ENCODE peak calls at places on chromosomes 4 and X, in ten cellular contexts. H is coronary artery; U is AG10803; N is Caco-2; G is activated CD8-positive, alpha-beta T cell treated with anti-CD3 and anti-CD28 coated beads for 36 hours; X is adrenal gland; S is tibial artery; T is choroid plexus epithelial cell; D is A549; Q is suprapubic skin. R is an unnamed sample.

GRCh38 chr4:79288185-79288584 is 37.7 kb downstream of the NAA11 start:
- DNase-seq in H (no peak), U (no peak), N (no peak), G (no peak), X (no peak), S (no peak), T (no peak), D (no peak), Q (no peak), R (no peak)

GRCh38 chr4:72320185-72320948 is 248.7 kb downstream of the ADAMTS3 start:
- DNase-seq in H (no peak), U (no peak), N (no peak), G (no peak), X (no peak), S (no peak), T (no peak), D (no peak), Q (no peak), R (no peak)

GRCh38 chr4:16129336-16129735 is 45.5 kb upstream of the PROM1 start:
- DNase-seq in H (no peak), U (no peak), N (peak; percentile 80), G (no peak), X (no peak), S (no peak), T (peak; percentile 10), D (no peak), Q (no peak), R (no peak)

GRCh38 chrX:117969782-117970181 is 146.8 kb downstream of the KLHL13 start:
- DNase-seq in H (no peak), U (no peak), N (no peak), G (no peak), X (no peak), S (no peak), T (no peak), D (no peak), Q (no peak), R (no peak)

GRCh38 chrX:47941423-47941822 is 62.4 kb downstream of the ZNF182 start:
- DNase-seq in H (no peak), U (no peak), N (no peak), G (no peak), X (no peak), S (no peak), T (no peak), D (no peak), Q (no peak), R (no peak)

GRCh38 chrX:120561634-120562568 is 1.1 kb upstream of the CUL4B start:
- DNase-seq in H (no peak), U (no peak), N (no peak), G (no peak), X (no peak), S (no peak), T (no peak), D (no peak), Q (no peak), R (no peak)

GRCh38 chr4:15778742-15779231 is 659 bp downstream of the CD38 start:
- DNase-seq in H (no peak), U (no peak), N (no peak), G (peak; percentile 84), X (no peak), S (peak; percentile 31), T (peak; percentile 45), D (peak; percentile 13), Q (no peak), R (no peak)

GRCh38 chrX:129843209-129843458 is 552 bp downstream of the ZDHHC9 start:
- DNase-seq in H (peak; percentile 74), U (no peak), N (peak; percentile 34), G (no peak), X (no peak), S (no peak), T (no peak), D (no peak), Q (no peak), R (no peak)

GRCh38 chr4:183355405-183355804 is 33.2 kb upstream of the CLDN24 start:
- DNase-seq in H (no peak), U (peak; percentile 61), N (no peak), G (no peak), X (peak; percentile 52), S (no peak), T (no peak), D (no peak), Q (no peak), R (no peak)

GRCh38 chr4:122978109-122978508 is 55.7 kb upstream of the NUDT6 start:
- DNase-seq in H (no peak), U (no peak), N (no peak), G (no peak), X (no peak), S (no peak), T (no peak), D (no peak), Q (no peak), R (no peak)

GRCh38 chr4:168636506-168637176 is 139.8 kb downstream of the PALLD start:
- DNase-seq in H (no peak), U (peak; percentile 84), N (no peak), G (no peak), X (no peak), S (no peak), T (peak; percentile 83), D (no peak), Q (no peak), R (no peak)

GRCh38 chrX:102840871-102841705 is 96.0 kb upstream of the RAB40AL start:
- DNase-seq in H (no peak), U (peak; percentile 5), N (no peak), G (no peak), X (no peak), S (no peak), T (peak; percentile 31), D (no peak), Q (no peak), R (no peak)

GRCh38 chr4:128130621-128131020 is 69.5 kb downstream of the LARP1B start:
- DNase-seq in H (no peak), U (no peak), N (no peak), G (no peak), X (no peak), S (no peak), T (peak; percentile 19), D (no peak), Q (no peak), R (no peak)

GRCh38 chrX:38061335-38061734 is 55.0 kb downstream of the SYTL5 start:
- DNase-seq in H (no peak), U (peak; percentile 10), N (no peak), G (no peak), X (no peak), S (no peak), T (no peak), D (no peak), Q (no peak), R (no peak)

GRCh38 chr4:138392751-138393308 is 150.7 kb upstream of the SLC7A11 start:
- DNase-seq in H (no peak), U (peak; percentile 6), N (no peak), G (no peak), X (no peak), S (no peak), T (no peak), D (no peak), Q (no peak), R (no peak)

GRCh38 chr4:78923459-78924312 is 15.6 kb downstream of the PAQR3 start:
- DNase-seq in H (no peak), U (no peak), N (no peak), G (no peak), X (no peak), S (no peak), T (peak; percentile 20), D (no peak), Q (no peak), R (no peak)

GRCh38 chr4:158042591-158043030 is 130.2 kb downstream of the GASK1B start:
- DNase-seq in H (no peak), U (peak; percentile 92), N (no peak), G (no peak), X (no peak), S (no peak), T (peak; percentile 71), D (no peak), Q (no peak), R (no peak)

DNA sequence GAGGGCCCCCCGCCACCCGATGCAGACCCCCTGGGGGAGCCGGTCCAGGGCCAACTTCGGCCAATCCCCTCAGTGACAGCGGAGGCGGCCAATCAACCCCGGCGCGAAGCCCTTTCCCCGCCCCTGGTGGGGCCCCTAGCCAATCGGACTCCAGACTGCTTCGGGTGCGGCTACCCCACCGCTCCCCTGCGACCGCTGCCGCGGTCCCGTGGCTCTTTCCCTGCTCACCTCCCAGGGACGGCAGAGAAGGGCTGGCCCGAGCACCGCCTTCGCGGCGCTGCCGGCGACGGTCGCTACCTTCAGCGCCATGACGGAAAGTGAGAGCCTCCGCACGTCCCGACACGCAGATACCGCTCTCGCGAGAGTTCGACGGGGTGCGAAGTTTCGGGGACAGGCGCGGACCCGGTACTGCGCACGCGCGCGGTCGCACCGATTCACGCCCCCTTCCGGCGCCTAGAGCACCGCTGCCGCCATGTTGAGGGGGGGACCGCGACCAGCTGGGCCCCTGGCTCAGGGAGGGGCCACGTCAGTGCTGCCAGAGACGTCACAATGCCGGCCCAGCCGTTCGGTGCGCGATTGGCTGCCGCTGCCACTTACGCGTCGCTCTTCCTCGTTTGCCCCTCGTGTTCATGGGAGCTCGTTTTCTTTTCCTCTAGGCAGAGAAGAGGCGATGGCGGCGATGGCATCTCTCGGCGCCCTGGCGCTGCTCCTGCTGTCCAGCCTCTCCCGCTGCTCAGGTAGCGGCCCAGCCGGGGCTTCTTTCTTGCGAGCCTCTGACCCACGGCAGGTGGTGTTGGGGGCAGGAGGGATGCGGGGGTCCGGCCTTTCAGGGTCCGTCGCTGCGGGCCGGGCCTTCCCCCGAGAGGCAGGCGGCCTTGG is at the start of the genes IDH3G and SSR4:
- DNase-seq in H (peak; percentile 95), U (peak; percentile 92), N (peak; percentile 92), G (peak; percentile 93), X (peak; percentile 94), S (peak; percentile 88), T (peak; percentile 96), D (peak; percentile 96), Q (peak; percentile 94), R (peak; percentile 95)
- TF ChIP-seq CTCF in H (no peak), U (peak; percentile 14), N (no peak), G (no peak), X (no peak), S (no peak), T (peak; percentile 11), D (no peak), Q (peak; percentile 12), R (no peak)

GRCh38 chr4:70969076-70969475 is 24.4 kb upstream of the DCK start:
- DNase-seq in H (no peak), U (no peak), N (no peak), G (no peak), X (no peak), S (no peak), T (peak; percentile 46), D (no peak), Q (no peak), R (no peak)
- TF ChIP-seq CTCF in H (no peak), U (no peak), N (no peak), G (no peak), X (no peak), S (no peak), T (no peak), D (no peak), Q (no peak), R (no peak)

GRCh38 chr4:73434311-73434710 is 1.7 kb upstream of the AFP start:
- DNase-seq in H (no peak), U (no peak), N (no peak), G (no peak), X (no peak), S (no peak), T (peak; percentile 37), D (peak; percentile 4), Q (no peak), R (no peak)
- TF ChIP-seq CTCF in H (peak; percentile 25), U (peak; percentile 71), N (peak; percentile 32), G (peak; percentile 24), X (peak; percentile 15), S (no peak), T (peak; percentile 60), D (peak; percentile 10), Q (peak; percentile 22), R (peak; percentile 69)

GRCh38 chr4:31674313-31674947 is 954.3 kb downstream of the PCDH7 start:
- DNase-seq in H (no peak), U (no peak), N (peak; percentile 29), G (no peak), X (no peak), S (no peak), T (peak; percentile 49), D (no peak), Q (no peak), R (no peak)
- TF ChIP-seq CTCF in H (peak; percentile 23), U (no peak), N (peak; percentile 43), G (no peak), X (peak; percentile 39), S (peak; percentile 47), T (peak; percentile 61), D (no peak), Q (peak; percentile 45), R (peak; percentile 69)

R was measured in type B pancreatic cell.